ENCODE peak calls at places on chromosomes 16 and 17, in nine cellular contexts. R, H, I, P, Q, F, M, L and C are unnamed samples.

GRCh38 chr16:1992475-1993292 is 2.9 kb downstream of the SYNGR3 start:
- DNase-seq in R (no peak), H (no peak), I (no peak), P (no peak), Q (no peak), F (no peak), M (no peak), L (no peak), C (no peak)

GRCh38 chr16:11613381-11614303 is 26.9 kb upstream of the LITAF start:
- DNase-seq in R (peak), H (no peak), I (no peak), P (peak), Q (peak), F (peak), M (no peak), L (no peak), C (no peak)

GRCh38 chr16:88790312-88791150 is 5.5 kb upstream of the PIEZO1 start:
- DNase-seq in R (no peak), H (peak), I (no peak), P (peak), Q (peak), F (no peak), M (no peak), L (peak), C (no peak)

GRCh38 chr16:11164482-11165270 is 91.3 kb downstream of the SOCS1 start:
- DNase-seq in R (no peak), H (no peak), I (no peak), P (no peak), Q (no peak), F (no peak), M (no peak), L (no peak), C (no peak)

GRCh38 chr16:68985268-68985667 is 120.2 kb upstream of the HAS3 start:
- DNase-seq in R (no peak), H (no peak), I (no peak), P (no peak), Q (no peak), F (peak), M (no peak), L (no peak), C (no peak)

GRCh38 chr16:84919267-84919666 is 92.1 kb downstream of the ZDHHC7 start:
- DNase-seq in R (no peak), H (no peak), I (no peak), P (no peak), Q (no peak), F (no peak), M (no peak), L (no peak), C (no peak)

GRCh38 chr17:78572277-78573205 is 4.7 kb downstream of the DNAH17 start:
- DNase-seq in R (no peak), H (no peak), I (no peak), P (no peak), Q (no peak), F (no peak), M (no peak), L (no peak), C (no peak)

GRCh38 chr16:13919330-13919682 is 648 bp upstream of the ERCC4 start:
- DNase-seq in R (peak), H (no peak), I (peak), P (peak), Q (peak), F (peak), M (no peak), L (no peak), C (peak)

GRCh38 chr17:78745407-78746088 is 36.5 kb downstream of the CYTH1 start:
- DNase-seq in R (peak), H (peak), I (no peak), P (peak), Q (peak), F (peak), M (no peak), L (no peak), C (peak)

GRCh38 chr17:76272541-76273434 is 7.6 kb downstream of the UBALD2 start:
- DNase-seq in R (no peak), H (no peak), I (no peak), P (peak), Q (peak), F (no peak), M (no peak), L (no peak), C (no peak)